ENCODE peak calls at places on chromosomes 11 and 22, in ten cellular contexts. E, U, I, Z, J, P, C, X, K and L are unnamed samples.

GRCh38 chr11:100825610-100826009 is 138.5 kb downstream of the ARHGAP42 start:
- DNase-seq in E (no peak), U (no peak), I (no peak), Z (no peak), J (no peak), P (no peak), C (no peak), X (no peak), K (no peak), L (no peak)

GRCh38 chr11:122439911-122440782 is 215.4 kb upstream of the UBASH3B start:
- DNase-seq in E (no peak), U (no peak), I (no peak), Z (peak; percentile 49), J (peak; percentile 40), P (peak; percentile 10), C (peak; percentile 75), X (peak; percentile 12), K (no peak), L (no peak)

GRCh38 chr22:32142600-32142999 is 16.5 kb downstream of the C22orf42 start:
- DNase-seq in E (no peak), U (no peak), I (no peak), Z (no peak), J (no peak), P (no peak), C (no peak), X (no peak), K (no peak), L (no peak)

GRCh38 chr11:121794671-121795070 is 321.3 kb downstream of the BLID start:
- DNase-seq in E (no peak), U (no peak), I (no peak), Z (no peak), J (no peak), P (no peak), C (no peak), X (no peak), K (no peak), L (no peak)

GRCh38 chr22:32037236-32037635 is 5.8 kb upstream of the SLC5A1 start:
- DNase-seq in E (no peak), U (no peak), I (no peak), Z (peak; percentile 1), J (no peak), P (no peak), C (no peak), X (no peak), K (no peak), L (no peak)

GRCh38 chr11:1236316-1237127 is 13.7 kb downstream of the MUC5B start:
- DNase-seq in E (no peak), U (no peak), I (peak; percentile 50), Z (no peak), J (no peak), P (no peak), C (no peak), X (no peak), K (no peak), L (no peak)

GRCh38 chr22:39090426-39091064 is 6.5 kb upstream of the APOBEC3H start:
- DNase-seq in E (peak; percentile 53), U (peak; percentile 93), I (no peak), Z (no peak), J (no peak), P (no peak), C (no peak), X (no peak), K (no peak), L (peak; percentile 90)

GRCh38 chr22:31926086-31926485 is 18.2 kb upstream of the YWHAH start:
- DNase-seq in E (no peak), U (no peak), I (no peak), Z (no peak), J (no peak), P (no peak), C (no peak), X (no peak), K (no peak), L (no peak)

GRCh38 chr11:3155691-3156258 is 9.3 kb downstream of the OSBPL5 start:
- DNase-seq in E (no peak), U (no peak), I (peak; percentile 30), Z (peak; percentile 82), J (no peak), P (no peak), C (no peak), X (no peak), K (no peak), L (no peak)

GRCh38 chr11:24760681-24761080 is 263.8 kb downstream of the LUZP2 start:
- DNase-seq in E (no peak), U (no peak), I (no peak), Z (no peak), J (no peak), P (no peak), C (no peak), X (no peak), K (no peak), L (no peak)

GRCh38 chr22:38924197-38924952 is 33.0 kb upstream of the APOBEC3A start:
- DNase-seq in E (peak; percentile 94), U (no peak), I (peak; percentile 82), Z (peak; percentile 92), J (peak; percentile 77), P (peak; percentile 94), C (no peak), X (no peak), K (peak; percentile 77), L (no peak)

DNA sequence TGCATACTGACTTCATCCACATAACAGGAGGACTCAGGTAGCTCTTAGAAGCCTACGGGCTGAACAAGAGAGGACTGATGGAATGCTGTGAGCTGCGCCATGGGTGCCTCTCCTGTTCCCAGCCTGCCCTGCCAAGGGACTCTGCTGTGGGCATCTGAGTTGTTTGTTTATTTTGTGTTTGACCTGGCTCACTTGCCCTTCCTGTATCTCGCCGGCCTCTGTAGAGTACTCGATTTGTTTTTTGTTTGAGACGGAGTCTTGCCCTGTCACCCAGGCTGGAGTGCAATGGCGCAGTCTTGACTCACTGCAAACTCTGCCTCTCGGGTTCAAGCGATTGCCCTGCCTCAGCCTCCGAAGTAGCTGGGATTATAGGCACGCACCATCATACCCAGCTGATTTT is 1.8 kb downstream of the TTC38 start:
- DNase-seq in E (peak; percentile 54), U (no peak), I (no peak), Z (no peak), J (no peak), P (peak; percentile 10), C (no peak), X (no peak), K (no peak), L (no peak)
- TF ChIP-seq CTCF in E (no peak), U (no peak), I (no peak), Z (no peak), J (no peak), P (no peak), C (no peak), X (no peak), K (no peak), L (no peak)

DNA sequence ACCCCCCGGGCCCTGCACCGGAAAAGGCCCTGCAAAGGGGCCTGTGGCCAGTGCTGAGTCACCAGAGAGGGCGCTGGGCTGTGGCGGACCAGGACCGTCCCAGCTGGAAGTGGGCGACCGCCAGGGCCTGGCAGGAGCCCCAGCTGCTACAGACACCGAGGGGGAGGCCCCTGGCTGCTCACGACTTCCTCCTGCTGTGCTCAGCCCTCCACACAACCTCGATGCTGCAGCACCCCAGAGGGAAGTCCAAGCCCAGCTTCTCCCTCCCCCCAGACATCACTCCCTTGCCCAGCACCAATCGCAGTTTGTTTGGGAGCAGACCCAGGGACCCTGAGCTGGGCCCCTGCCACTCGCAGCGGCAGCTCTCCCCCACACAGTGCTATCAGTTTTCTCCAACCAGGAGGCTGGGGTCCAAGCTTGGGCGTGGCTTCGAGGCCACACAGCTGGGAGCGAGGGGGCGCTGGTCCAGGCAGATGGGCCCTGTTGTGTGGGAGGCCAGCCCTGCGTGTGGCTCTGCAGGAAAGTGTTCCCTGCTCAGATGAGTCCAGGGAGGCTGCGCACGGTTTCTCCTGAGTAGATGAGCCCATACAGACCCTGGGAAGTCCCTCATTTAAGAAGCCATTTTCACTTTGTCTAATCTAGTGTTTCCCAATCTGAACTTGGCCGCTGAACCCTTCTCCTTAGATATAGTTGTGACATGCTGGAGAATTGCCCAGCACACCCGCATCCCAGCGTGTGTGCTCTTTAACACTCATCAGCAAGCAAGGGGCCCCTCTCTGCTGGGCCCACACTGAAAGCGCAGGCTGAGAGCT is 5.6 kb upstream of the SH3BP1 start:
- DNase-seq in E (peak; percentile 86), U (peak; percentile 82), I (no peak), Z (peak; percentile 80), J (peak; percentile 92), P (peak; percentile 72), C (peak; percentile 68), X (no peak), K (no peak), L (peak; percentile 66)
- TF ChIP-seq CTCF in E (peak; percentile 13), U (no peak), I (no peak), Z (peak; percentile 39), J (peak; percentile 8), P (peak; percentile 44), C (no peak), X (no peak), K (no peak), L (no peak)

GRCh38 chr11:11148104-11148509 is 204.9 kb downstream of the CSNK2A3 start:
- DNase-seq in E (no peak), U (no peak), I (no peak), Z (peak; percentile 91), J (peak; percentile 89), P (no peak), C (peak; percentile 66), X (no peak), K (no peak), L (no peak)
- TF ChIP-seq CTCF in E (no peak), U (no peak), I (no peak), Z (peak; percentile 54), J (peak; percentile 34), P (no peak), C (no peak), X (no peak), K (peak; percentile 36), L (no peak)

GRCh38 chr11:86408845-86409244 is 34.2 kb downstream of the CCDC81 start:
- DNase-seq in E (no peak), U (no peak), I (no peak), Z (no peak), J (no peak), P (no peak), C (no peak), X (no peak), K (no peak), L (no peak)
- TF ChIP-seq CTCF in E (no peak), U (no peak), I (no peak), Z (peak; percentile 49), J (no peak), P (peak; percentile 35), C (no peak), X (peak; percentile 21), K (no peak), L (no peak)